ENCODE peak calls at places on chromosomes 16 and 17, in five cellular contexts. One of them, this sample, is unnamed.

GRCh38 chr16:1543085-1543896 is 9.8 kb downstream of the TMEM204 start:
- DNase-seq in H1: no peak
- DNase-seq in IMR-90: peak; percentile 76
- DNase-seq in mesenchymal stem cell: peak; percentile 95
- DNase-seq in neuronal stem cell: no peak
- DNase-seq in this sample: peak; percentile 51

GRCh38 chr17:16351831-16352230 is 1.4 kb downstream of the CENPV start:
- DNase-seq in neuronal stem cell: no peak
- DNase-seq in mesenchymal stem cell: peak; percentile 30
- DNase-seq in IMR-90: peak; percentile 75
- DNase-seq in H1: no peak
- DNase-seq in this sample: no peak

GRCh38 chr16:28103516-28104170 is 40.1 kb upstream of the GSG1L start:
- DNase-seq in mesenchymal stem cell: no peak
- DNase-seq in IMR-90: no peak
- DNase-seq in H1: no peak
- DNase-seq in neuronal stem cell: no peak
- DNase-seq in this sample: no peak

GRCh38 chr17:21072623-21073278 is 29.9 kb upstream of the USP22 start:
- DNase-seq in H1: no peak
- DNase-seq in mesenchymal stem cell: no peak
- DNase-seq in IMR-90: no peak
- DNase-seq in neuronal stem cell: no peak
- DNase-seq in this sample: no peak

GRCh38 chr17:50301891-50302584 is 27.8 kb downstream of the TMEM92 start:
- DNase-seq in H1: no peak
- DNase-seq in mesenchymal stem cell: no peak
- DNase-seq in IMR-90: no peak
- DNase-seq in neuronal stem cell: no peak
- DNase-seq in this sample: no peak

GRCh38 chr17:80210348-80211108 is 9.6 kb downstream of the SGSH start:
- DNase-seq in mesenchymal stem cell: no peak
- DNase-seq in H1: no peak
- DNase-seq in IMR-90: no peak
- DNase-seq in neuronal stem cell: no peak
- DNase-seq in this sample: no peak

GRCh38 chr16:23145608-23146007 is 3.6 kb downstream of the USP31 start:
- DNase-seq in mesenchymal stem cell: peak; percentile 78
- DNase-seq in neuronal stem cell: no peak
- DNase-seq in IMR-90: peak; percentile 82
- DNase-seq in H1: no peak
- DNase-seq in this sample: no peak

GRCh38 chr16:3514621-3515020 is 13.8 kb downstream of the CLUAP1 start:
- DNase-seq in IMR-90: peak; percentile 89
- DNase-seq in H1: no peak
- DNase-seq in neuronal stem cell: no peak
- DNase-seq in mesenchymal stem cell: peak; percentile 54
- DNase-seq in this sample: no peak

GRCh38 chr17:30520436-30520835 is 43.2 kb downstream of the GOSR1 start:
- DNase-seq in neuronal stem cell: no peak
- DNase-seq in H1: no peak
- DNase-seq in mesenchymal stem cell: peak; percentile 43
- DNase-seq in IMR-90: peak; percentile 63
- DNase-seq in this sample: no peak

GRCh38 chr16:252366-253337 is 18.0 kb downstream of the FAM234A start:
- DNase-seq in mesenchymal stem cell: no peak
- DNase-seq in IMR-90: no peak
- DNase-seq in neuronal stem cell: no peak
- DNase-seq in H1: no peak
- DNase-seq in this sample: no peak

GRCh38 chr16:64196444-64196843 is 925.4 kb downstream of the CDH11 start:
- DNase-seq in neuronal stem cell: no peak
- DNase-seq in IMR-90: peak; percentile 78
- DNase-seq in H1: no peak
- DNase-seq in mesenchymal stem cell: peak; percentile 81
- DNase-seq in this sample: no peak

GRCh38 chr17:29931253-29931932 is 1.4 kb upstream of the SSH2 start:
- DNase-seq in IMR-90: peak; percentile 78
- DNase-seq in neuronal stem cell: peak; percentile 54
- DNase-seq in mesenchymal stem cell: peak; percentile 87
- DNase-seq in H1: peak; percentile 53
- DNase-seq in this sample: peak; percentile 56

GRCh38 chr16:88770459-88771293 is 14.3 kb downstream of the PIEZO1 start:
- DNase-seq in IMR-90: peak; percentile 87
- DNase-seq in neuronal stem cell: peak; percentile 60
- DNase-seq in H1: no peak
- DNase-seq in mesenchymal stem cell: peak; percentile 97
- DNase-seq in this sample: peak; percentile 92

GRCh38 chr17:35930211-35931065 is at the start of gene RDM1:
- DNase-seq in H1: peak; percentile 96
- DNase-seq in mesenchymal stem cell: peak; percentile 72
- DNase-seq in neuronal stem cell: peak; percentile 73
- DNase-seq in IMR-90: peak; percentile 34
- DNase-seq in this sample: peak; percentile 96

GRCh38 chr16:87790278-87791023 is 24.7 kb upstream of the KLHDC4 start:
- DNase-seq in neuronal stem cell: no peak
- DNase-seq in IMR-90: peak; percentile 33
- DNase-seq in H1: no peak
- DNase-seq in mesenchymal stem cell: no peak
- DNase-seq in this sample: no peak

GRCh38 chr17:75571197-75571884 is 16.3 kb upstream of the MYO15B start:
- DNase-seq in H1: no peak
- DNase-seq in neuronal stem cell: no peak
- DNase-seq in mesenchymal stem cell: peak; percentile 38
- DNase-seq in IMR-90: peak; percentile 9
- DNase-seq in this sample: no peak

GRCh38 chr17:18859256-18859655 is 1.3 kb downstream of the PRPSAP2 start:
- DNase-seq in H1: peak; percentile 32
- DNase-seq in mesenchymal stem cell: peak; percentile 62
- DNase-seq in IMR-90: peak; percentile 73
- DNase-seq in neuronal stem cell: no peak
- DNase-seq in this sample: no peak

GRCh38 chr17:16428098-16428882 is 12.9 kb downstream of the TRPV2 start:
- DNase-seq in mesenchymal stem cell: peak; percentile 59
- DNase-seq in IMR-90: peak; percentile 59
- DNase-seq in neuronal stem cell: no peak
- DNase-seq in H1: peak; percentile 44
- DNase-seq in this sample: peak; percentile 85

GRCh38 chr17:18994626-18995025 is 9.9 kb downstream of the FAM83G start:
- DNase-seq in IMR-90: peak; percentile 23
- DNase-seq in mesenchymal stem cell: peak; percentile 63
- DNase-seq in neuronal stem cell: no peak
- DNase-seq in H1: no peak
- DNase-seq in this sample: no peak

DNA sequence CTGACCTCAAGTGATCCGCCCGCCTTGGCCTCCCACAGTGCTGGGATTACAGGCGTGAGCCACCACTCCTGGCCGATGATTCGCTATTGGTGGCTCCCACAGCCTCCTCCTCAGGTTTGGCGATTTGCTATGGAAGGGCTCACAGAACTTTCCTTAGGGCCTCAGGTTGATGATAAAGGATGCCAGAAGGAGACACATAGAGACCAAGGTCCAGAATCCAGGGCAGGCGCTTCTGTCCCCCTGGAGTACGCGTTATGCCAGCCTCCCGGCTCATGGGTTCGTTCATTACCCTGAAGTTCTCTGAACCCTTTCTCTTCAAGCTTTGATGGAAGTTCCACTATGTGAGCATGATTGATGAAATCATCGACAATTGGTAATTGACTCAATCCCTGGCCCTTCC is 19.9 kb downstream of the LGALS3BP start:
- DNase-seq in mesenchymal stem cell: no peak
- DNase-seq in neuronal stem cell: no peak
- DNase-seq in IMR-90: no peak
- DNase-seq in H1: no peak
- DNase-seq in this sample: peak; percentile 31
- H4K91ac ChIP-seq in mesenchymal stem cell: no peak overlapping the region
- H4K91ac ChIP-seq in neuronal stem cell: no peak overlapping the region
- H4K91ac ChIP-seq in IMR-90: no peak overlapping the region
- H4K91ac ChIP-seq in H1: no peak overlapping the region
- H4K91ac ChIP-seq in this sample: no peak overlapping the region

DNA sequence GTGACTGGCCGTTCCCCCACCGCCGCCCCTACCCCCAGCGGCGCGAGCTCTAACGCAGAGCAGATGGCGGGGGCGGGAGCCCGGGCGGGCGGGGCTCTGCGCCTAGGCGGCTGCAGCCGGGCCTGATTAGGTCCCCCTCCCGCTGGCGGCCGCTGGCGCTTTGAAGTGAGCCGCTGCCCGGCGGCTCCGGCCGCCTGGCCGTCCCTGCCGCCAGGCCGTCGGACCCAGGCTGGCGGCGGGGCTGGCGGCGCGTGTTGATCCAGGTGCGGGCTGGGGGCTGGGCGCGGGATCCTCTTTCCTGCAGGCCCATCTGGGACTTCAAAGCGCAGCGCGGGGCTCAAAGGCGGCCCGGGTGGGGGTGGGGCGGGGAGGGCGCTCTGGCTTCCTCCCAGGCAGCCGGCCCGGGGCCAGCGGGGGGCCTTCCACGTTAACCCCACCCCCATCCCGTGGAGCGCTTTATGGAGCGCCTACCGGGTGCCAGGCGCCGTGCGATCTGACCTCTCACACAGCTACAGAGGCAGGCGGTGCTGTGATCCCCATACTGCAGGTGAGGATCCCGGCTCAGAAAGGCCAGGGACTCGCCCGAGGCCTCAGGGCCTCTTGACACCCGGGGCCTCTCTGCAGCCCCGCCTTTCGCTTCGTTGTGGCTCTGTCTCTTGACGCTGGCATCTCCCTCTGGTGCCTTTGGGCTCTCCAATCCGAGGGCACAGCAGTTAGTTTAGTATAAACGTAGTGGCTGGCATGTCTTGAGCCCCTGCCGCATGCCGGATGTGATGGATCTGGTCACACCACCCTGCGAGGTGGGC is 80.0 kb upstream of the NKD1 start:
- DNase-seq in mesenchymal stem cell: no peak
- DNase-seq in IMR-90: no peak
- DNase-seq in H1: peak; percentile 74
- DNase-seq in neuronal stem cell: peak; percentile 62
- DNase-seq in this sample: peak; percentile 78
- H4K91ac ChIP-seq in mesenchymal stem cell: no peak overlapping the region
- H4K91ac ChIP-seq in IMR-90: no peak overlapping the region
- H4K91ac ChIP-seq in H1: peak overlapping the region; percentile 52
- H4K91ac ChIP-seq in neuronal stem cell: no peak overlapping the region
- H4K91ac ChIP-seq in this sample: no peak overlapping the region

GRCh38 chr17:81926451-81927144 is 937 bp downstream of the MAFG start:
- DNase-seq in IMR-90: peak; percentile 79
- DNase-seq in neuronal stem cell: no peak
- DNase-seq in H1: no peak
- DNase-seq in mesenchymal stem cell: peak; percentile 94
- DNase-seq in this sample: peak; percentile 77

GRCh38 chr17:81922566-81923301 is 4.8 kb upstream of the SIRT7 start:
- DNase-seq in H1: no peak
- DNase-seq in neuronal stem cell: no peak
- DNase-seq in mesenchymal stem cell: no peak
- DNase-seq in IMR-90: no peak
- DNase-seq in this sample: no peak

GRCh38 chr17:81923302-81924260 is 4.0 kb downstream of the MAFG start:
- DNase-seq in mesenchymal stem cell: peak; percentile 90
- DNase-seq in H1: no peak
- DNase-seq in neuronal stem cell: no peak
- DNase-seq in IMR-90: peak; percentile 72
- DNase-seq in this sample: peak; percentile 84

GRCh38 chr17:81925860-81926450 is 1.6 kb downstream of the MAFG start:
- DNase-seq in H1: no peak
- DNase-seq in neuronal stem cell: no peak
- DNase-seq in IMR-90: no peak
- DNase-seq in mesenchymal stem cell: no peak
- DNase-seq in this sample: no peak

DNA sequence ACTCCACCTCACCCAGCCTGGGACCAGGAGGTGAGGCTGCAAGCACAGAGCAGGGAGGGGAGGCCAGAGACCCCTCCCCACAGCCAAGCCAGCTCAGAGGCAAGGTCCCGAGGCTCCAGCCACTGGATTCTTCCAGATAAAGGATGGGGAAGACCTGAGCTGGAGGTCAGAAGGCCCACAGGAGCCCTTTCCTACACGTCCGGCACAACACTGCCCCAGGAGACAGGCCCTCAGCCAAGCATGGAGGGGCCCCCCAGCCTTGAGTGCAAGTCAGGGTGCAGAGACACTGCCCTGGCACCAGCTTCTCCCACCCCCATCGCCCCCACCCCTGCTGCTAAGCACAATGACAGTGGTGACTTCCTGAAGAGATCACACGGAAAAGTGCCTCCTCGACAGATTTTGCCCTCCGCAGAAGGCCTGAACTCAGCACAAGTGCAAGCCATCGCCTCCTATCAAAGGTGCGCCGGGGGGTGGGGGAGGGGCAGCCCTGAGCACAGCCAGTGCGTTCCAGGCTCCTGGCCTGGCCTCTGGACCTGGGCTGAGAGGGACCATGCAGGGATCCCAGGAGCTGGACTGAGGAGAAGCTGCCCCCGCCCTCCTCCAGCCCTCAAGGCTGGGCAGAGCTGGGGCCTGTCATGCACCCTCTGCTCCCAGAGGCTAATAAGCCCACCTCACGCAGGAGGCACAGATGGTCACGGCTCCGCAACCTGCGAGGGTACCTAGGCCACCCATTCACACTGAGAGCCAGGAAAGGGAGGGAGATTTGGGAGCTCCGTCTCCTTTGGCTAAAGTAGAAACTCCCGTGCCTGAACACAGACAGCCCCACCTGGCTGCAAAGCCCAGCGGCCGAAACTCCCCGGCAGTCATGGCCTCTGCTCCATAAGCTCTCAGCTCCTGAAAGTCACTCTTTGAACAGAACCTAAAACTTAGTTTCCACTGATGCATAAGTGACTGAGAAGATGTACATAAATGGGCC is 2.7 kb downstream of the MAFG start:
- DNase-seq in IMR-90: no peak
- DNase-seq in neuronal stem cell: no peak
- DNase-seq in H1: no peak
- DNase-seq in mesenchymal stem cell: no peak
- DNase-seq in this sample: peak; percentile 82
- H4K91ac ChIP-seq in IMR-90: peak overlapping the region; percentile 69
- H4K91ac ChIP-seq in neuronal stem cell: no peak overlapping the region
- H4K91ac ChIP-seq in H1: peak overlapping the region; percentile 45
- H4K91ac ChIP-seq in mesenchymal stem cell: peak overlapping the region; percentile 72
- H4K91ac ChIP-seq in this sample: no peak overlapping the region

DNA sequence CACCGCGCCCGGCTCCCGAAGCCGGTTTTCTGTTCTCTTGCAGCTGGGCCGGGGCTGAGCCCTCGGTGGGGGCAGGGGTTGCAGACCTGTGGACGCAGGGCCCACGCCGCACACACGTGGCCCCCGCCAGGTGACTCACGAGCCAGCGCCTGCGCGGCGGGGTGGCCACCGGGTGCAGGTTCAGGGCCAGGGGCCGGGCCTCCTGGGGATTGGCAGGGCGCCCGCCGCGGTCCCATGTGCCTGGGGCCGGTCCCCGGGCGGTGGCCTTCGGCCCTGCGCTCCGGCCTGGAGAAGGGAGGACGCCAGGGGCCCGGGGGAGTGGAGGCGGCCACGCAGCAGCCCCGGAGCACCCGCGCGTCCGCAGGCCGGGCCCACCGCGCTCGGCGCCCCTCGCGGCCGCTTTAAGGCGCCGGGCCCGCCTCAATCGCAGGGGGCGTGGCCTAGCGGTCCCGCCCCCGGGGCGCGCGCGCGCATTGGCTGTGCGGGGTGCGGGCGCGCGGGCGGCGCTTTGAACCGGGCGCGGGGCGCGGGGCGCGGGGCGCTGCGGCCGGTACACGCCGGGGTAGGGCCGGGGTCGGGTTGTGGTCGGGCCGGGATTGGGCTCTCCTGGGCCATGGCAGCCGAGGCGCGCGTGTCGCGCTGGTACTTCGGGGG is at the start of gene SLC25A10:
- DNase-seq in neuronal stem cell: peak; percentile 78
- DNase-seq in H1: peak; percentile 85
- DNase-seq in mesenchymal stem cell: peak; percentile 71
- DNase-seq in IMR-90: peak; percentile 64
- DNase-seq in this sample: peak; percentile 78
- H4K91ac ChIP-seq in neuronal stem cell: no peak within 1 kb of the TSS
- H4K91ac ChIP-seq in H1: no peak within 1 kb of the TSS
- H4K91ac ChIP-seq in mesenchymal stem cell: no peak within 1 kb of the TSS
- H4K91ac ChIP-seq in IMR-90: no peak within 1 kb of the TSS
- H4K91ac ChIP-seq in this sample: no peak within 1 kb of the TSS

This sample was measured in H9.